ENCODE peak calls at places on chromosomes 13 and 19, in six cellular contexts. E, H, B, M, U and Q are unnamed samples.

GRCh38 chr19:50510700-50511068 is 307 bp downstream of the JOSD2 start:
- DNase-seq in E (no peak), H (no peak), B (no peak), M (no peak), U (no peak), Q (no peak)

GRCh38 chr19:52995711-52996110 is 18.0 kb upstream of the ERVV-1 start:
- DNase-seq in E (no peak), H (no peak), B (no peak), M (no peak), U (no peak), Q (no peak)

GRCh38 chr19:3837332-3837731 is 31.5 kb downstream of the ZFR2 start:
- DNase-seq in E (no peak), H (no peak), B (no peak), M (no peak), U (no peak), Q (no peak)

GRCh38 chr13:104962411-104962810 is 1573.1 kb downstream of the EFNB2 start:
- DNase-seq in E (no peak), H (no peak), B (no peak), M (no peak), U (no peak), Q (no peak)

GRCh38 chr19:29831041-29831548 is 19.3 kb downstream of the CCNE1 start:
- DNase-seq in E (peak; percentile 61), H (no peak), B (peak; percentile 41), M (no peak), U (no peak), Q (peak; percentile 16)

GRCh38 chr19:36060430-36060829 is 5.7 kb downstream of the WDR62 start:
- DNase-seq in E (no peak), H (no peak), B (no peak), M (peak; percentile 79), U (no peak), Q (no peak)

GRCh38 chr13:28459911-28460310 is 35.0 kb downstream of the FLT1 start:
- DNase-seq in E (no peak), H (no peak), B (no peak), M (no peak), U (no peak), Q (no peak)

GRCh38 chr19:29785955-29786589 is 25.7 kb upstream of the CCNE1 start:
- DNase-seq in E (no peak), H (no peak), B (no peak), M (no peak), U (no peak), Q (no peak)

GRCh38 chr19:18160792-18161690 is 8.1 kb downstream of the PIK3R2 start:
- DNase-seq in E (peak; percentile 83), H (peak; percentile 79), B (peak; percentile 62), M (peak; percentile 57), U (peak; percentile 54), Q (no peak)